ENCODE peak calls at places on chromosome 17, in eight cellular contexts. One of them, this sample, is unnamed.

GRCh38 chr17:77127735-77128361 is 12.9 kb upstream of the SEC14L1 start:
- DNase-seq in AG04450: no peak
- DNase-seq in mucosa of descending colon: peak; percentile 80
- DNase-seq in NCI-H2107: no peak
- DNase-seq in PC-9: no peak
- DNase-seq in HT-29: no peak
- DNase-seq in body of pancreas: no peak
- DNase-seq in tibial artery: peak; percentile 70
- DNase-seq in this sample: no peak

GRCh38 chr17:75344664-75345063 is 55.4 kb upstream of the SLC25A19 start:
- DNase-seq in AG04450: no peak
- DNase-seq in tibial artery: no peak
- DNase-seq in PC-9: no peak
- DNase-seq in HT-29: no peak
- DNase-seq in mucosa of descending colon: no peak
- DNase-seq in body of pancreas: no peak
- DNase-seq in NCI-H2107: peak; percentile 44
- DNase-seq in this sample: no peak

GRCh38 chr17:80181431-80181830 is 11.6 kb downstream of the CARD14 start:
- DNase-seq in PC-9: no peak
- DNase-seq in mucosa of descending colon: no peak
- DNase-seq in tibial artery: no peak
- DNase-seq in NCI-H2107: no peak
- DNase-seq in HT-29: no peak
- DNase-seq in AG04450: no peak
- DNase-seq in body of pancreas: no peak
- DNase-seq in this sample: no peak

GRCh38 chr17:75262112-75262606 is 480 bp downstream of the MRPS7 start:
- DNase-seq in AG04450: no peak
- DNase-seq in PC-9: no peak
- DNase-seq in tibial artery: no peak
- DNase-seq in mucosa of descending colon: no peak
- DNase-seq in HT-29: peak; percentile 58
- DNase-seq in NCI-H2107: no peak
- DNase-seq in body of pancreas: no peak
- DNase-seq in this sample: no peak

GRCh38 chr17:3964203-3965122 is at the start of gene ATP2A3:
- DNase-seq in NCI-H2107: no peak
- DNase-seq in AG04450: no peak
- DNase-seq in mucosa of descending colon: peak; percentile 88
- DNase-seq in PC-9: no peak
- DNase-seq in HT-29: no peak
- DNase-seq in body of pancreas: peak; percentile 44
- DNase-seq in tibial artery: no peak
- DNase-seq in this sample: no peak

GRCh38 chr17:60901806-60902205 is 224.2 kb downstream of the BCAS3 start:
- DNase-seq in mucosa of descending colon: no peak
- DNase-seq in AG04450: peak; percentile 8
- DNase-seq in body of pancreas: no peak
- DNase-seq in PC-9: no peak
- DNase-seq in tibial artery: no peak
- DNase-seq in NCI-H2107: no peak
- DNase-seq in HT-29: no peak
- DNase-seq in this sample: peak; percentile 14

GRCh38 chr17:49645654-49646053 is 32.2 kb downstream of the SPOP start:
- DNase-seq in mucosa of descending colon: no peak
- DNase-seq in tibial artery: no peak
- DNase-seq in body of pancreas: no peak
- DNase-seq in HT-29: no peak
- DNase-seq in NCI-H2107: no peak
- DNase-seq in PC-9: no peak
- DNase-seq in AG04450: no peak
- DNase-seq in this sample: no peak

GRCh38 chr17:16962804-16963203 is 9.1 kb downstream of the TNFRSF13B start:
- DNase-seq in AG04450: no peak
- DNase-seq in mucosa of descending colon: no peak
- DNase-seq in tibial artery: no peak
- DNase-seq in PC-9: peak; percentile 44
- DNase-seq in NCI-H2107: no peak
- DNase-seq in body of pancreas: no peak
- DNase-seq in HT-29: peak; percentile 19
- DNase-seq in this sample: no peak

GRCh38 chr17:32954477-32954876 is 26.5 kb downstream of the TMEM98 start:
- DNase-seq in body of pancreas: peak; percentile 90
- DNase-seq in AG04450: no peak
- DNase-seq in NCI-H2107: no peak
- DNase-seq in PC-9: no peak
- DNase-seq in mucosa of descending colon: peak; percentile 89
- DNase-seq in HT-29: peak; percentile 61
- DNase-seq in tibial artery: no peak
- DNase-seq in this sample: no peak

GRCh38 chr17:72614871-72615626 is 477.4 kb downstream of the SLC39A11 start:
- DNase-seq in mucosa of descending colon: peak; percentile 75
- DNase-seq in body of pancreas: peak; percentile 56
- DNase-seq in HT-29: peak; percentile 92
- DNase-seq in NCI-H2107: no peak
- DNase-seq in tibial artery: no peak
- DNase-seq in PC-9: no peak
- DNase-seq in AG04450: no peak
- DNase-seq in this sample: peak; percentile 21

GRCh38 chr17:76537578-76538280 is at the start of gene CYGB:
- DNase-seq in PC-9: no peak
- DNase-seq in NCI-H2107: no peak
- DNase-seq in mucosa of descending colon: peak; percentile 55
- DNase-seq in AG04450: no peak
- DNase-seq in tibial artery: no peak
- DNase-seq in HT-29: no peak
- DNase-seq in body of pancreas: no peak
- DNase-seq in this sample: no peak

GRCh38 chr17:29461807-29462206 is 71.6 kb downstream of the TAOK1 start:
- DNase-seq in HT-29: no peak
- DNase-seq in tibial artery: no peak
- DNase-seq in mucosa of descending colon: no peak
- DNase-seq in AG04450: no peak
- DNase-seq in PC-9: no peak
- DNase-seq in NCI-H2107: no peak
- DNase-seq in body of pancreas: no peak
- DNase-seq in this sample: no peak

GRCh38 chr17:51000835-51001638 is 119.6 kb downstream of the SPAG9 start:
- DNase-seq in body of pancreas: no peak
- DNase-seq in mucosa of descending colon: no peak
- DNase-seq in AG04450: peak; percentile 45
- DNase-seq in tibial artery: no peak
- DNase-seq in HT-29: peak; percentile 73
- DNase-seq in PC-9: peak; percentile 62
- DNase-seq in NCI-H2107: peak; percentile 8
- DNase-seq in this sample: no peak

GRCh38 chr17:40980594-40980993 is 3.5 kb downstream of the KRT40 start:
- DNase-seq in tibial artery: no peak
- DNase-seq in HT-29: no peak
- DNase-seq in body of pancreas: no peak
- DNase-seq in NCI-H2107: no peak
- DNase-seq in PC-9: no peak
- DNase-seq in AG04450: no peak
- DNase-seq in mucosa of descending colon: no peak
- DNase-seq in this sample: no peak

GRCh38 chr17:79054200-79054599 is 20.4 kb upstream of the ENGASE start:
- DNase-seq in tibial artery: no peak
- DNase-seq in body of pancreas: no peak
- DNase-seq in AG04450: no peak
- DNase-seq in mucosa of descending colon: no peak
- DNase-seq in NCI-H2107: no peak
- DNase-seq in HT-29: no peak
- DNase-seq in PC-9: no peak
- DNase-seq in this sample: no peak

GRCh38 chr17:7383742-7384488 is 3.0 kb downstream of the TNK1 start:
- DNase-seq in tibial artery: no peak
- DNase-seq in body of pancreas: no peak
- DNase-seq in HT-29: no peak
- DNase-seq in PC-9: no peak
- DNase-seq in AG04450: no peak
- DNase-seq in NCI-H2107: no peak
- DNase-seq in mucosa of descending colon: peak; percentile 76
- DNase-seq in this sample: no peak